ENCODE peak calls at places on chromosomes 1 and 21, in ten cellular contexts. E is AG09319; J is cardiac muscle cell; R is Caki2; I is posterior cingulate gyrus; O is amniotic stem cell; P is stimulated activated CD8-positive, alpha-beta memory T cell treated with anti-CD3 and anti-CD28 coated beads, Interleukin-7, amount 100 ng/mL, for 1 hour; G is naive thymus-derived CD8-positive, alpha-beta T cell; Y is CD4-positive, alpha-beta T cell; N is activated CD8-positive, alpha-beta T cell treated with anti-CD3 and anti-CD28 coated beads for 36 hours. D is an unnamed sample.
A peak's percentile ranks its signal among the peaks of the same experiment; 100 is the strongest.

GRCh38 chr1:111690306-111690617 is 48.9 kb downstream of the INKA2 start:
- DNase-seq in R (peak; percentile 9), O (peak; percentile 77), N (no peak), P (no peak), G (no peak), Y (no peak), I (peak; percentile 37), E (peak; percentile 87), J (peak; percentile 96), D (peak; percentile 86)

GRCh38 chr1:245085508-245086095 is 69.2 kb upstream of the KIF26B start:
- DNase-seq in N (peak; percentile 14), R (no peak), Y (no peak), O (peak; percentile 85), E (peak; percentile 77), J (peak; percentile 88), I (no peak), G (no peak), P (no peak), D (no peak)

GRCh38 chr1:117113199-117113598 is 8.3 kb downstream of the TRIM45 start:
- DNase-seq in R (no peak), J (no peak), P (no peak), Y (no peak), O (no peak), E (no peak), N (no peak), I (peak; percentile 16), G (no peak), D (no peak)

GRCh38 chr21:46124926-46125845 is 27.3 kb downstream of the COL6A2 start:
- DNase-seq in O (no peak), I (peak; percentile 6), Y (no peak), E (no peak), N (no peak), J (no peak), P (no peak), R (no peak), G (no peak), D (no peak)

GRCh38 chr1:47941609-47942237 is 55.5 kb downstream of the TRABD2B start:
- DNase-seq in R (peak; percentile 81), N (no peak), J (peak; percentile 28), O (no peak), P (no peak), I (no peak), Y (no peak), E (no peak), G (no peak), D (no peak)

GRCh38 chr1:111205724-111206070 is 5.3 kb upstream of the DENND2D start:
- DNase-seq in O (no peak), I (no peak), P (no peak), E (no peak), G (no peak), Y (no peak), J (no peak), R (no peak), N (no peak), D (no peak)

GRCh38 chr1:182080955-182081582 is 19.6 kb upstream of the ZNF648 start:
- DNase-seq in Y (no peak), E (no peak), N (peak; percentile 50), J (peak; percentile 57), I (peak; percentile 43), R (peak; percentile 34), O (no peak), G (peak; percentile 26), P (no peak), D (peak; percentile 31)

GRCh38 chr21:38766987-38767722 is 38.6 kb upstream of the ETS2 start:
- DNase-seq in J (no peak), E (no peak), P (no peak), I (no peak), R (no peak), G (peak; percentile 83), Y (peak; percentile 50), N (peak; percentile 81), O (no peak), D (no peak)

GRCh38 chr1:225427249-225428065 is at the start of gene LBR:
- DNase-seq in N (peak; percentile 41), E (no peak), P (no peak), R (no peak), G (peak; percentile 29), O (no peak), Y (no peak), I (peak; percentile 62), J (peak; percentile 47), D (no peak)

GRCh38 chr1:215192306-215192705 is 109.8 kb downstream of the KCNK2 start:
- DNase-seq in R (no peak), E (peak; percentile 60), N (no peak), I (no peak), J (no peak), Y (no peak), G (no peak), O (peak; percentile 30), P (no peak), D (no peak)

GRCh38 chr1:115771094-115771846 is 2.8 kb upstream of the CASQ2 start:
- DNase-seq in I (no peak), G (no peak), R (no peak), N (no peak), E (no peak), J (no peak), Y (no peak), P (no peak), O (no peak), D (no peak)

GRCh38 chr1:7549277-7549676 is 221.8 kb upstream of the VAMP3 start:
- DNase-seq in G (no peak), E (peak; percentile 23), Y (no peak), O (peak; percentile 74), N (peak; percentile 81), J (peak; percentile 69), I (no peak), R (peak; percentile 91), P (no peak), D (no peak)

GRCh38 chr1:15125101-15125745 is 28.3 kb upstream of the TMEM51 start:
- DNase-seq in O (no peak), E (no peak), J (no peak), G (no peak), N (no peak), I (no peak), R (no peak), P (no peak), Y (no peak), D (no peak)

GRCh38 chr21:34833465-34833864 is 164.7 kb downstream of the CLIC6 start:
- DNase-seq in P (no peak), R (no peak), O (no peak), Y (no peak), G (no peak), N (no peak), E (no peak), J (peak; percentile 42), I (no peak), D (no peak)

GRCh38 chr1:15883326-15883725 is 35.8 kb downstream of the SPEN start:
- DNase-seq in E (no peak), R (no peak), J (no peak), I (no peak), G (no peak), O (no peak), P (no peak), Y (no peak), N (no peak), D (no peak)

GRCh38 chr1:47192458-47193384 is 2.9 kb upstream of the PDZK1IP1 start:
- DNase-seq in I (peak; percentile 63), R (peak; percentile 74), Y (peak; percentile 52), P (peak; percentile 39), N (peak; percentile 79), G (peak; percentile 63), E (peak; percentile 20), J (peak; percentile 78), O (peak; percentile 7), D (peak; percentile 57)

GRCh38 chr1:93980320-93980744 is 71.1 kb upstream of the GCLM start:
- DNase-seq in O (no peak), J (peak; percentile 25), I (no peak), R (no peak), G (no peak), Y (no peak), N (peak; percentile 10), P (no peak), E (no peak), D (no peak)

GRCh38 chr1:201921952-201922558 is 24.3 kb downstream of the LMOD1 start:
- DNase-seq in I (no peak), Y (no peak), E (no peak), G (no peak), P (no peak), R (no peak), O (no peak), N (no peak), J (no peak), D (no peak)

D was measured in substantia nigra.